ENCODE peak calls at places on chromosomes 4 and X, in eight cellular contexts. Z, H, E, C, X, U, T and Q are unnamed samples.

GRCh38 chrX:98755912-98756311 is 1654.2 kb downstream of the PCDH19 start:
- DNase-seq in Z (no peak), H (no peak), E (no peak), C (no peak), X (no peak), U (no peak), T (no peak), Q (no peak)

GRCh38 chr4:1874207-1874606 is 3.0 kb downstream of the NSD2 start:
- DNase-seq in Z (no peak), H (no peak), E (no peak), C (no peak), X (no peak), U (no peak), T (no peak), Q (no peak)

GRCh38 chrX:37350034-37350365 is 836 bp downstream of the PRRG1 start:
- DNase-seq in Z (no peak), H (no peak), E (no peak), C (no peak), X (no peak), U (peak), T (peak), Q (no peak)

GRCh38 chr4:43943998-43944397 is 504.6 kb downstream of the KCTD8 start:
- DNase-seq in Z (no peak), H (no peak), E (no peak), C (no peak), X (no peak), U (no peak), T (no peak), Q (no peak)

GRCh38 chrX:65697173-65697572 is 29.7 kb downstream of the MSN start:
- DNase-seq in Z (no peak), H (no peak), E (no peak), C (no peak), X (no peak), U (peak), T (no peak), Q (no peak)

GRCh38 chr4:122450847-122451246 is 5.7 kb downstream of the IL2 start:
- DNase-seq in Z (no peak), H (peak), E (no peak), C (no peak), X (no peak), U (no peak), T (no peak), Q (no peak)

GRCh38 chr4:111323496-111323895 is 700.6 kb upstream of the PITX2 start:
- DNase-seq in Z (no peak), H (no peak), E (no peak), C (no peak), X (no peak), U (peak), T (no peak), Q (no peak)

GRCh38 chr4:102554482-102554881 is 53.3 kb downstream of the NFKB1 start:
- DNase-seq in Z (no peak), H (no peak), E (no peak), C (no peak), X (peak), U (no peak), T (no peak), Q (no peak)

GRCh38 chrX:129661369-129661768 is 6.6 kb upstream of the APLN start:
- DNase-seq in Z (no peak), H (no peak), E (no peak), C (no peak), X (no peak), U (no peak), T (no peak), Q (no peak)